ENCODE peak calls at places on chromosomes 12 and 14, in five cellular contexts. One of them, this sample, is unnamed.

GRCh38 chr12:113555226-113555625 is 83.6 kb upstream of the LHX5 start:
- DNase-seq in globus pallidus: no peak
- DNase-seq in B cell: no peak
- DNase-seq in glomerular endothelial cell: no peak
- DNase-seq in fibroblast of the conjunctiva: no peak
- DNase-seq in this sample: no peak

GRCh38 chr12:49293056-49293956 is 1.6 kb upstream of the PRPH start:
- DNase-seq in globus pallidus: no peak
- DNase-seq in B cell: no peak
- DNase-seq in glomerular endothelial cell: no peak
- DNase-seq in fibroblast of the conjunctiva: no peak
- DNase-seq in this sample: no peak

GRCh38 chr12:43336962-43337555 is 214.9 kb downstream of the ADAMTS20 start:
- DNase-seq in globus pallidus: peak
- DNase-seq in B cell: no peak
- DNase-seq in glomerular endothelial cell: peak
- DNase-seq in fibroblast of the conjunctiva: peak
- DNase-seq in this sample: no peak

GRCh38 chr12:31234955-31235867 is 90.7 kb downstream of the SINHCAF start:
- DNase-seq in globus pallidus: peak
- DNase-seq in B cell: no peak
- DNase-seq in glomerular endothelial cell: no peak
- DNase-seq in fibroblast of the conjunctiva: no peak
- DNase-seq in this sample: no peak

GRCh38 chr14:34058510-34058909 is 107.6 kb upstream of the EGLN3 start:
- DNase-seq in globus pallidus: no peak
- DNase-seq in B cell: no peak
- DNase-seq in glomerular endothelial cell: no peak
- DNase-seq in fibroblast of the conjunctiva: no peak
- DNase-seq in this sample: no peak

GRCh38 chr14:72925171-72925759 is 999 bp upstream of the DCAF4 start:
- DNase-seq in globus pallidus: no peak
- DNase-seq in B cell: no peak
- DNase-seq in glomerular endothelial cell: no peak
- DNase-seq in fibroblast of the conjunctiva: no peak
- DNase-seq in this sample: no peak

GRCh38 chr12:3409662-3410061 is 81.3 kb upstream of the PRMT8 start:
- DNase-seq in globus pallidus: no peak
- DNase-seq in B cell: no peak
- DNase-seq in glomerular endothelial cell: no peak
- DNase-seq in fibroblast of the conjunctiva: no peak
- DNase-seq in this sample: no peak

GRCh38 chr12:123972448-123973401 is at the start of the genes CCDC92 and ZNF664:
- DNase-seq in globus pallidus: peak
- DNase-seq in B cell: peak
- DNase-seq in glomerular endothelial cell: no peak
- DNase-seq in fibroblast of the conjunctiva: peak
- DNase-seq in this sample: peak

GRCh38 chr14:67133595-67134441 is 55.4 kb upstream of the GARIN2 start:
- DNase-seq in globus pallidus: no peak
- DNase-seq in B cell: no peak
- DNase-seq in glomerular endothelial cell: no peak
- DNase-seq in fibroblast of the conjunctiva: no peak
- DNase-seq in this sample: no peak

GRCh38 chr14:73895939-73896338 is 9.3 kb downstream of the ZNF410 start:
- DNase-seq in globus pallidus: peak
- DNase-seq in B cell: no peak
- DNase-seq in glomerular endothelial cell: no peak
- DNase-seq in fibroblast of the conjunctiva: no peak
- DNase-seq in this sample: no peak

GRCh38 chr12:3617565-3617964 is 126.6 kb downstream of the PRMT8 start:
- DNase-seq in globus pallidus: no peak
- DNase-seq in B cell: no peak
- DNase-seq in glomerular endothelial cell: no peak
- DNase-seq in fibroblast of the conjunctiva: no peak
- DNase-seq in this sample: no peak

GRCh38 chr12:1797991-1798733 is 22.2 kb upstream of the LRTM2 start:
- DNase-seq in globus pallidus: no peak
- DNase-seq in B cell: no peak
- DNase-seq in glomerular endothelial cell: no peak
- DNase-seq in fibroblast of the conjunctiva: no peak
- DNase-seq in this sample: no peak

GRCh38 chr12:120231316-120232011 is 30.6 kb upstream of the RPLP0 start:
- DNase-seq in globus pallidus: no peak
- DNase-seq in B cell: no peak
- DNase-seq in glomerular endothelial cell: peak
- DNase-seq in fibroblast of the conjunctiva: peak
- DNase-seq in this sample: no peak

GRCh38 chr14:64232095-64232830 is 61.9 kb downstream of the ESR2 start:
- DNase-seq in globus pallidus: no peak
- DNase-seq in B cell: no peak
- DNase-seq in glomerular endothelial cell: peak
- DNase-seq in fibroblast of the conjunctiva: peak
- DNase-seq in this sample: no peak

GRCh38 chr14:67447033-67447381 is 35.0 kb upstream of the PLEK2 start:
- DNase-seq in globus pallidus: no peak
- DNase-seq in B cell: no peak
- DNase-seq in glomerular endothelial cell: no peak
- DNase-seq in fibroblast of the conjunctiva: no peak
- DNase-seq in this sample: no peak

GRCh38 chr14:51094282-51094821 is 553 bp downstream of the TRIM9 start:
- DNase-seq in globus pallidus: peak
- DNase-seq in B cell: no peak
- DNase-seq in glomerular endothelial cell: no peak
- DNase-seq in fibroblast of the conjunctiva: no peak
- DNase-seq in this sample: no peak

GRCh38 chr14:78700236-78700635 is 530.1 kb downstream of the NRXN3 start:
- DNase-seq in globus pallidus: no peak
- DNase-seq in B cell: no peak
- DNase-seq in glomerular endothelial cell: no peak
- DNase-seq in fibroblast of the conjunctiva: no peak
- DNase-seq in this sample: no peak

GRCh38 chr12:74391283-74391682 is 146.4 kb upstream of the ATXN7L3B start:
- DNase-seq in globus pallidus: no peak
- DNase-seq in B cell: no peak
- DNase-seq in glomerular endothelial cell: no peak
- DNase-seq in fibroblast of the conjunctiva: no peak
- DNase-seq in this sample: no peak

GRCh38 chr14:93916476-93916875 is 10.7 kb upstream of the FAM181A start:
- DNase-seq in globus pallidus: no peak
- DNase-seq in B cell: no peak
- DNase-seq in glomerular endothelial cell: no peak
- DNase-seq in fibroblast of the conjunctiva: no peak
- DNase-seq in this sample: no peak

GRCh38 chr14:71933026-71933587 is 878 bp downstream of the RGS6 start:
- DNase-seq in globus pallidus: peak
- DNase-seq in B cell: peak
- DNase-seq in glomerular endothelial cell: no peak
- DNase-seq in fibroblast of the conjunctiva: no peak
- DNase-seq in this sample: no peak

GRCh38 chr12:6613776-6614512 is 6.8 kb upstream of the CHD4 start:
- DNase-seq in globus pallidus: peak
- DNase-seq in B cell: peak
- DNase-seq in glomerular endothelial cell: peak
- DNase-seq in fibroblast of the conjunctiva: peak
- DNase-seq in this sample: peak

GRCh38 chr12:45756666-45757065 is 27.2 kb downstream of the ARID2 start:
- DNase-seq in globus pallidus: no peak
- DNase-seq in B cell: no peak
- DNase-seq in glomerular endothelial cell: no peak
- DNase-seq in fibroblast of the conjunctiva: no peak
- DNase-seq in this sample: no peak

GRCh38 chr14:74593241-74593985 is 18.6 kb downstream of the LTBP2 start:
- DNase-seq in globus pallidus: no peak
- DNase-seq in B cell: peak
- DNase-seq in glomerular endothelial cell: no peak
- DNase-seq in fibroblast of the conjunctiva: no peak
- DNase-seq in this sample: no peak